ENCODE peak calls at places on chromosomes 13 and 19, in nine cellular contexts. One of them, this sample, is unnamed.

GRCh38 chr13:66262330-66262729 is 967.8 kb downstream of the PCDH9 start:
- DNase-seq in ovary: no peak
- DNase-seq in right lobe of liver: no peak
- DNase-seq in testis: no peak
- DNase-seq in cardiac muscle cell: no peak
- DNase-seq in tibial nerve: no peak
- DNase-seq in thoracic aorta: no peak
- DNase-seq in fibroblast of lung: no peak
- DNase-seq in A673: no peak
- DNase-seq in this sample: no peak

GRCh38 chr13:24267801-24268200 is 41.6 kb upstream of the C1QTNF9 start:
- DNase-seq in ovary: no peak
- DNase-seq in right lobe of liver: no peak
- DNase-seq in testis: no peak
- DNase-seq in cardiac muscle cell: no peak
- DNase-seq in tibial nerve: no peak
- DNase-seq in thoracic aorta: no peak
- DNase-seq in fibroblast of lung: no peak
- DNase-seq in A673: no peak
- DNase-seq in this sample: no peak

GRCh38 chr13:93700115-93700514 is 473.5 kb downstream of the GPC6 start:
- DNase-seq in ovary: no peak
- DNase-seq in right lobe of liver: no peak
- DNase-seq in testis: no peak
- DNase-seq in cardiac muscle cell: no peak
- DNase-seq in tibial nerve: no peak
- DNase-seq in thoracic aorta: no peak
- DNase-seq in fibroblast of lung: peak; percentile 45
- DNase-seq in A673: no peak
- DNase-seq in this sample: no peak

GRCh38 chr19:29714371-29714952 is 599 bp downstream of the C19orf12 start:
- DNase-seq in ovary: no peak
- DNase-seq in right lobe of liver: no peak
- DNase-seq in testis: no peak
- DNase-seq in cardiac muscle cell: no peak
- DNase-seq in tibial nerve: no peak
- DNase-seq in thoracic aorta: no peak
- DNase-seq in fibroblast of lung: no peak
- DNase-seq in A673: no peak
- DNase-seq in this sample: no peak

GRCh38 chr13:84951128-84951527 is 848.1 kb downstream of the SLITRK6 start:
- DNase-seq in ovary: no peak
- DNase-seq in right lobe of liver: no peak
- DNase-seq in testis: no peak
- DNase-seq in cardiac muscle cell: no peak
- DNase-seq in tibial nerve: no peak
- DNase-seq in thoracic aorta: no peak
- DNase-seq in fibroblast of lung: no peak
- DNase-seq in A673: no peak
- DNase-seq in this sample: no peak

GRCh38 chr13:53821632-53822031 is 793.0 kb downstream of the OLFM4 start:
- DNase-seq in ovary: no peak
- DNase-seq in right lobe of liver: no peak
- DNase-seq in testis: no peak
- DNase-seq in cardiac muscle cell: no peak
- DNase-seq in tibial nerve: no peak
- DNase-seq in thoracic aorta: no peak
- DNase-seq in fibroblast of lung: no peak
- DNase-seq in A673: no peak
- DNase-seq in this sample: no peak

GRCh38 chr19:30545752-30546151 is 173.6 kb downstream of the ZNF536 start:
- DNase-seq in ovary: no peak
- DNase-seq in right lobe of liver: no peak
- DNase-seq in testis: no peak
- DNase-seq in cardiac muscle cell: no peak
- DNase-seq in tibial nerve: no peak
- DNase-seq in thoracic aorta: no peak
- DNase-seq in fibroblast of lung: no peak
- DNase-seq in A673: no peak
- DNase-seq in this sample: no peak

GRCh38 chr19:48631254-48631653 is 5.9 kb downstream of the DBP start:
- DNase-seq in ovary: no peak
- DNase-seq in right lobe of liver: peak; percentile 50
- DNase-seq in testis: no peak
- DNase-seq in cardiac muscle cell: no peak
- DNase-seq in tibial nerve: no peak
- DNase-seq in thoracic aorta: no peak
- DNase-seq in fibroblast of lung: no peak
- DNase-seq in A673: peak; percentile 44
- DNase-seq in this sample: no peak

GRCh38 chr13:66014757-66015156 is 1215.4 kb downstream of the PCDH9 start:
- DNase-seq in ovary: no peak
- DNase-seq in right lobe of liver: no peak
- DNase-seq in testis: no peak
- DNase-seq in cardiac muscle cell: no peak
- DNase-seq in tibial nerve: no peak
- DNase-seq in thoracic aorta: no peak
- DNase-seq in fibroblast of lung: no peak
- DNase-seq in A673: no peak
- DNase-seq in this sample: no peak

DNA sequence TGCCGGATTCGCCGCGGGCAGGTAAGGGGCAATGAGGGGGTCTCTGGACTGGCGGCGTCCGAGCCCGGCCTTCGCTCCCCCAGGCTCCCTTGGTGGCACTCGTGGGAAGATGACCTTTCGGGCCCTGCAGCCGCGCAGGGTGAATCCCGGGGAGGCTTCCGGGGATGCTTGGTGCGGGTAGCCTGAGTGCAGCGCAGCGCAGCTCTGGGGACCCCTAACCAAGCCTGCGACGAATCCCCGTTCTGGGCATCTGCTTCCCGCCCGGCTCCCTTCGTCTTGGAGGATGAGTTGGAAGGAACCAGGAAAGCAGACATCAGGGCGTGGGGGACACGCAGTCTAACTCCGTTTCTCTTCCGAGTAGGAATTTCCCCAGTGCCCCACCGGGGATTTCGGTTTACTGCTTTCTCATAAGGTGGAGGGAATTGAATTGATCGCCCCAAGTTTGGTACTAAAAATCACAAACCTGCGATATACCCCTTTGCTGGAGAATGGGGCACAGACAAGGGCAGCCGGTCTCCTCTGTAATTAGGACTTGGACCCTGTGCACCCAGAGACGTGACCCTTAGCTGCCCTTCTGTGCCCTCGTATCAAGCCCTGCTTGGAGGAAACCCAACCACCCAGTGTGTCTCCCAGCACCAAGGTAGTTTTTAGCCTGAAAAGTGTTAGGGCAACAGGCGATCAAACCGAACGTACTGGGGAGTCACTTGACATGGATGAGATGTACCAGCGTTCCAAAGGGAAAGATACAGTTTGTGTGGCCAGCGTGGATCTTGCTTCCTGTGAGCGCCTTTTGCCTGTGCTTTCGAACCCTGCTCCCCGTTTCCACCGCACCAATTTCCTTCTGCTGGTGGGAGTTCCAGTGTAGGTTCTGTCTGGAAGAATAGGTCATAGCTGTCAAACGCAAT is 1.0 kb downstream of the GPC5 start:
- DNase-seq in ovary: no peak
- DNase-seq in right lobe of liver: no peak
- DNase-seq in testis: peak; percentile 22
- DNase-seq in cardiac muscle cell: no peak
- DNase-seq in tibial nerve: no peak
- DNase-seq in thoracic aorta: no peak
- DNase-seq in fibroblast of lung: no peak
- DNase-seq in A673: no peak
- DNase-seq in this sample: no peak
- H3K4me3 ChIP-seq in ovary: peak overlapping the region; percentile 17
- H3K4me3 ChIP-seq in right lobe of liver: peak overlapping the region; percentile 52
- H3K4me3 ChIP-seq in testis: peak overlapping the region; percentile 73
- H3K4me3 ChIP-seq in cardiac muscle cell: peak overlapping the region; percentile 75
- H3K4me3 ChIP-seq in tibial nerve: peak overlapping the region; percentile 48
- H3K4me3 ChIP-seq in thoracic aorta: peak overlapping the region; percentile 76
- H3K4me3 ChIP-seq in fibroblast of lung: peak overlapping the region; percentile 49
- H3K4me3 ChIP-seq in A673: peak overlapping the region; percentile 44
- H3K4me3 ChIP-seq in this sample: peak overlapping the region; percentile 59

GRCh38 chr13:112712451-112712881 is 22.6 kb downstream of the ATP11A start:
- DNase-seq in ovary: peak; percentile 53
- DNase-seq in right lobe of liver: peak; percentile 44
- DNase-seq in testis: no peak
- DNase-seq in cardiac muscle cell: no peak
- DNase-seq in tibial nerve: no peak
- DNase-seq in thoracic aorta: no peak
- DNase-seq in fibroblast of lung: no peak
- DNase-seq in A673: no peak
- DNase-seq in this sample: no peak

GRCh38 chr13:112710855-112711527 is 21.2 kb downstream of the ATP11A start:
- DNase-seq in ovary: peak; percentile 59
- DNase-seq in right lobe of liver: peak; percentile 44
- DNase-seq in testis: no peak
- DNase-seq in cardiac muscle cell: no peak
- DNase-seq in tibial nerve: no peak
- DNase-seq in thoracic aorta: no peak
- DNase-seq in fibroblast of lung: no peak
- DNase-seq in A673: no peak
- DNase-seq in this sample: no peak

GRCh38 chr13:112713517-112714253 is 23.8 kb downstream of the ATP11A start:
- DNase-seq in ovary: peak; percentile 33
- DNase-seq in right lobe of liver: peak; percentile 28
- DNase-seq in testis: peak; percentile 56
- DNase-seq in cardiac muscle cell: no peak
- DNase-seq in tibial nerve: no peak
- DNase-seq in thoracic aorta: no peak
- DNase-seq in fibroblast of lung: no peak
- DNase-seq in A673: no peak
- DNase-seq in this sample: no peak

GRCh38 chr13:112709825-112710783 is 20.3 kb downstream of the ATP11A start:
- DNase-seq in ovary: peak; percentile 38
- DNase-seq in right lobe of liver: peak; percentile 37
- DNase-seq in testis: no peak
- DNase-seq in cardiac muscle cell: no peak
- DNase-seq in tibial nerve: no peak
- DNase-seq in thoracic aorta: no peak
- DNase-seq in fibroblast of lung: no peak
- DNase-seq in A673: no peak
- DNase-seq in this sample: no peak

DNA sequence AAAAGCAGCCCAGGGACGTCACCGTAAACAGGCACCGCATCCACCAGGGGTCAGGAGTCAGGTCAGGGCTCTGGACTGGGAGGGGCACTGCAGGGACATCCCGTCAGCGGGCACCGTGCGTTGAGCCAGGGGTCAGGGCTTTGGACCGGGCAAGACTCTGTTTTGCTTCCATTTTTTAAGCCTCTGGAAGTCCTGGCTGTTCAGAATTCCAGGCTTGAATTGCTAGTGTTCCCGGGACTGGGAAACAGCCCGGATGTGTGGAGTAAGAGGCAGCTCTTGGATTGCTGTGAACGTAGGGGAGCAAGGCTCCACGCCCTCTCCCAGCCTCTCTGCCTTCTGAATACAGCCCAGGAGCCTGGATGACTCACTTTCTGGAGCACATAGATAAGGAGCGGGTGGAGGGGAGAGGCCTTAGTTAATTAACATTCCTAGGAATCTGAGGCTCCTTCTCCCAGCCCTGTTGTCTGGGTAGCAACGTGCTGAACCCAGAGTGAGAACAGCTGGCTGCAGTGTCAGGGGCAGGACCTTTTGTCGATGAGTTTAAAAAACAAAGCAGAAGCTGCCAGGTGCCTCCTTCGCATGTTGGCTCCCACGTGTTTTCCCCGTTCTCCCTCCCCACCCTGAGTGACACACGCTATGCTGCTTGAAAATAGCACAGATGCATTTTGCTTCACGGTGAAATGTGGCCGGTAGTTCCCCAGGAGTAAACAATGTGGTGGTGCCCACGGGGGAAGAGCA is 21.9 kb downstream of the ATP11A start:
- DNase-seq in ovary: peak; percentile 94
- DNase-seq in right lobe of liver: peak; percentile 73
- DNase-seq in testis: peak; percentile 90
- DNase-seq in cardiac muscle cell: peak; percentile 87
- DNase-seq in tibial nerve: peak; percentile 80
- DNase-seq in thoracic aorta: peak; percentile 74
- DNase-seq in fibroblast of lung: peak; percentile 97
- DNase-seq in A673: peak; percentile 75
- DNase-seq in this sample: no peak
- TF ChIP-seq CTCF in ovary: no peak
- TF ChIP-seq CTCF in right lobe of liver: no peak
- TF ChIP-seq CTCF in testis: no peak
- TF ChIP-seq CTCF in cardiac muscle cell: peak; percentile 25
- TF ChIP-seq CTCF in tibial nerve: no peak
- TF ChIP-seq CTCF in thoracic aorta: peak; percentile 22
- TF ChIP-seq CTCF in fibroblast of lung: peak; percentile 29
- TF ChIP-seq CTCF in A673: no peak
- TF ChIP-seq CTCF in this sample: no peak

GRCh38 chr19:45763691-45764294 is 5.3 kb downstream of the SIX5 start:
- DNase-seq in ovary: peak; percentile 78
- DNase-seq in right lobe of liver: no peak
- DNase-seq in testis: no peak
- DNase-seq in cardiac muscle cell: no peak
- DNase-seq in tibial nerve: no peak
- DNase-seq in thoracic aorta: no peak
- DNase-seq in fibroblast of lung: no peak
- DNase-seq in A673: no peak
- DNase-seq in this sample: no peak
- H3K27ac ChIP-seq in ovary: peak overlapping the region; percentile 96
- H3K27ac ChIP-seq in right lobe of liver: no peak overlapping the region
- H3K27ac ChIP-seq in testis: peak overlapping the region; percentile 7
- H3K27ac ChIP-seq in cardiac muscle cell: peak overlapping the region; percentile 98
- H3K27ac ChIP-seq in tibial nerve: no peak overlapping the region
- H3K27ac ChIP-seq in thoracic aorta: peak overlapping the region; percentile 94
- H3K27ac ChIP-seq in fibroblast of lung: no peak overlapping the region
- H3K27ac ChIP-seq in A673: no peak overlapping the region
- H3K27ac ChIP-seq in this sample: no peak overlapping the region

DNA sequence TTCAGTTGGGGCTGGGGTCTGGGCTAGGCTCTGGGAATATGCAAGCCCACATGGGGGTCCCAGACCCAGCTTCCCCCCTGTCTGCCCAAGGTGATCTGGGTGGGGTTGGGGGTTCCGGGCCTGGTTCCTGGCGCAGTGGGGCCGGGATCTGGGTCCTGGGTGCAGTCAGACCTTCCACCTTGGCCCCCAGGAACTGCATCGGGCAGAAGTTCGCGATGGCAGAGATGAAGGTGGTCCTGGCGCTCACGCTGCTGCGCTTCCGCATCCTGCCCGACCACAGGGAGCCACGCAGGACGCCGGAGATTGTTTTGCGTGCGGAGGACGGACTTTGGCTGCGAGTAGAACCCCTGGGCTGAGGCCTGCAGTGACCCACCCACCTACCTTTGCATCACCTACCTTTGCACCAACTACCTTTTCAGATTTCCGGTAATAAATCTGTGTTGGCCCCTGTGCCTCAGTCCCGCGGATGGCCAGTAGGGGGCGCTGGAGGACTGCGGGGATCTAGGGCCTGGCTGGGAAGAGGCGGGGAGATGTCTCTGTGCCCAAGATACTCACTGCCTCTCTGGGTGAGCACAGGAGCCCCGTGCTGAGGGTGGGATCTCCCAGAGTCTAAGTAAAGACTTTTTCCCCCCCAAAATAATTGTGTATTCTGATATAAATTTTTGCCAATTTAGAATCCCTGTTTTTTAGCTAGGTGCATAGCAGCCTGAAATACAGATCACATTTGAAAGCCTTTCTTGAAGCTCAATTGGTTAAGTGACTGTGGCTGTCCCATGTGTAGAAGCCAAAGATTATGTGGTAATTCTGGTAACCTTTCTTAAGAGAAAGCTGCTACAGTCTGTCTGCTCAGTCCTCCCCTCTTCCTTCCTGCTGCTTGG is 11.5 kb upstream of the CYP4F3 start:
- DNase-seq in ovary: peak; percentile 84
- DNase-seq in right lobe of liver: peak; percentile 87
- DNase-seq in testis: peak; percentile 88
- DNase-seq in cardiac muscle cell: no peak
- DNase-seq in tibial nerve: peak; percentile 72
- DNase-seq in thoracic aorta: peak; percentile 38
- DNase-seq in fibroblast of lung: peak; percentile 35
- DNase-seq in A673: peak; percentile 74
- DNase-seq in this sample: peak; percentile 92
- H3K4me3 ChIP-seq in ovary: no peak overlapping the region
- H3K4me3 ChIP-seq in right lobe of liver: no peak overlapping the region
- H3K4me3 ChIP-seq in testis: no peak overlapping the region
- H3K4me3 ChIP-seq in cardiac muscle cell: no peak overlapping the region
- H3K4me3 ChIP-seq in tibial nerve: no peak overlapping the region
- H3K4me3 ChIP-seq in thoracic aorta: no peak overlapping the region
- H3K4me3 ChIP-seq in fibroblast of lung: no peak overlapping the region
- H3K4me3 ChIP-seq in A673: no peak overlapping the region
- H3K4me3 ChIP-seq in this sample: no peak overlapping the region

This sample was measured in pancreas.